ENCODE peak calls at places on chromosomes 16 and 17, in seven cellular contexts. G is naive thymus-derived CD4-positive, alpha-beta T cell; J is MM.1S; B is vagina; P is OCI-LY7; A is A549; F is GM23338. M is an unnamed sample.

GRCh38 chr16:15653227-15653626 is 3.2 kb downstream of the NDE1 start:
- DNase-seq in A (no peak), G (no peak), B (no peak), J (no peak), P (no peak), F (no peak), M (no peak)

GRCh38 chr16:8530756-8531155 is 59.6 kb downstream of the TMEM114 start:
- DNase-seq in P (no peak), J (no peak), G (no peak), F (no peak), A (no peak), B (no peak), M (no peak)

GRCh38 chr17:56499799-56500388 is 93.6 kb upstream of the NOG start:
- DNase-seq in G (peak), J (peak), B (no peak), F (peak), P (peak), A (no peak), M (no peak)

GRCh38 chr16:14616280-14616679 is 13.8 kb downstream of the PARN start:
- DNase-seq in A (no peak), G (no peak), P (no peak), F (no peak), J (no peak), B (no peak), M (no peak)

GRCh38 chr17:4342535-4342934 is 23.9 kb downstream of the UBE2G1 start:
- DNase-seq in P (no peak), G (no peak), F (no peak), J (no peak), A (no peak), B (no peak), M (no peak)

GRCh38 chr16:55189975-55190636 is 133.9 kb upstream of the IRX6 start:
- DNase-seq in G (no peak), F (peak), J (no peak), B (no peak), P (no peak), A (no peak), M (no peak)

GRCh38 chr16:23025692-23026305 is 123.5 kb downstream of the USP31 start:
- DNase-seq in B (peak), J (no peak), G (no peak), F (no peak), P (no peak), A (no peak), M (no peak)

GRCh38 chr17:73998246-73999220 is 204.9 kb upstream of the RPL38 start:
- DNase-seq in B (no peak), P (peak), F (peak), A (peak), G (peak), J (peak), M (no peak)

GRCh38 chr16:25079637-25080375 is 31.7 kb upstream of the LCMT1 start:
- DNase-seq in J (no peak), A (no peak), G (no peak), P (no peak), B (no peak), F (no peak), M (no peak)

GRCh38 chr17:36628576-36628975 is 27.2 kb downstream of the MRM1 start:
- DNase-seq in B (no peak), F (no peak), P (no peak), J (no peak), G (no peak), A (no peak), M (no peak)

GRCh38 chr17:38741853-38742421 is 6.2 kb downstream of the PCGF2 start:
- DNase-seq in F (no peak), G (no peak), P (no peak), B (no peak), J (no peak), A (no peak), M (no peak)

GRCh38 chr16:67326472-67327309 is at the start of the genes KCTD19 and LRRC36:
- DNase-seq in G (peak), A (peak), J (no peak), B (no peak), P (no peak), F (peak), M (no peak)

GRCh38 chr16:88208112-88208511 is 174.6 kb upstream of the ZNF469 start:
- DNase-seq in J (no peak), G (no peak), B (no peak), A (no peak), P (no peak), F (no peak), M (no peak)

GRCh38 chr17:62916684-62917571 is 49.1 kb upstream of the TANC2 start:
- DNase-seq in G (no peak), B (no peak), J (no peak), F (no peak), P (no peak), A (no peak), M (no peak)

GRCh38 chr16:3235856-3236669 is 1.1 kb upstream of the ZNF200 start:
- DNase-seq in F (peak), G (peak), A (no peak), B (no peak), P (no peak), J (no peak), M (no peak)

GRCh38 chr16:67652578-67653130 is 7.4 kb downstream of the ACD start:
- DNase-seq in F (peak), A (peak), G (no peak), J (no peak), B (no peak), P (no peak), M (no peak)

GRCh38 chr17:44187131-44187899 is 543 bp downstream of the TMUB2 start:
- DNase-seq in A (no peak), G (peak), F (peak), B (no peak), P (no peak), J (peak), M (no peak)

GRCh38 chr16:60206511-60206910 is 1472.4 kb upstream of the GOT2 start:
- DNase-seq in A (no peak), B (no peak), J (no peak), P (no peak), G (no peak), F (peak), M (no peak)

GRCh38 chr17:78367193-78367592 is 7.3 kb upstream of the SOCS3 start:
- DNase-seq in P (no peak), G (no peak), A (no peak), B (no peak), J (no peak), F (no peak), M (no peak)

GRCh38 chr17:39144414-39144813 is 7.0 kb downstream of the PLXDC1 start:
- DNase-seq in G (no peak), J (no peak), A (no peak), F (no peak), P (no peak), B (no peak), M (no peak)

GRCh38 chr17:66690166-66690565 is 144.8 kb upstream of the CACNG5 start:
- DNase-seq in B (peak), J (no peak), P (no peak), F (no peak), A (no peak), G (no peak), M (peak)
- H3K4me3 ChIP-seq in B (no peak), J (no peak), P (no peak), F (no peak), A (no peak), G (no peak), M (no peak)

GRCh38 chr17:17943281-17943984 is 28.8 kb downstream of the TOM1L2 start:
- DNase-seq in F (peak), P (peak), J (no peak), A (no peak), G (no peak), B (no peak), M (no peak)

GRCh38 chr17:17944743-17945142 is 27.5 kb downstream of the TOM1L2 start:
- DNase-seq in A (no peak), G (no peak), J (no peak), B (no peak), P (no peak), F (no peak), M (no peak)

GRCh38 chr17:17941015-17941414 is 31.2 kb downstream of the TOM1L2 start:
- DNase-seq in G (no peak), A (no peak), B (no peak), J (no peak), P (no peak), F (no peak), M (no peak)

GRCh38 chr17:17944253-17944652 is 27.9 kb downstream of the TOM1L2 start:
- DNase-seq in A (no peak), P (no peak), B (no peak), G (no peak), J (no peak), F (no peak), M (no peak)

GRCh38 chr17:17942846-17943245 is 29.4 kb downstream of the TOM1L2 start:
- DNase-seq in P (no peak), J (no peak), F (no peak), A (no peak), B (no peak), G (no peak), M (no peak)
- H3K27ac ChIP-seq in P (no peak), J (no peak), F (peak), A (peak), B (peak), G (no peak), M (peak)

DNA sequence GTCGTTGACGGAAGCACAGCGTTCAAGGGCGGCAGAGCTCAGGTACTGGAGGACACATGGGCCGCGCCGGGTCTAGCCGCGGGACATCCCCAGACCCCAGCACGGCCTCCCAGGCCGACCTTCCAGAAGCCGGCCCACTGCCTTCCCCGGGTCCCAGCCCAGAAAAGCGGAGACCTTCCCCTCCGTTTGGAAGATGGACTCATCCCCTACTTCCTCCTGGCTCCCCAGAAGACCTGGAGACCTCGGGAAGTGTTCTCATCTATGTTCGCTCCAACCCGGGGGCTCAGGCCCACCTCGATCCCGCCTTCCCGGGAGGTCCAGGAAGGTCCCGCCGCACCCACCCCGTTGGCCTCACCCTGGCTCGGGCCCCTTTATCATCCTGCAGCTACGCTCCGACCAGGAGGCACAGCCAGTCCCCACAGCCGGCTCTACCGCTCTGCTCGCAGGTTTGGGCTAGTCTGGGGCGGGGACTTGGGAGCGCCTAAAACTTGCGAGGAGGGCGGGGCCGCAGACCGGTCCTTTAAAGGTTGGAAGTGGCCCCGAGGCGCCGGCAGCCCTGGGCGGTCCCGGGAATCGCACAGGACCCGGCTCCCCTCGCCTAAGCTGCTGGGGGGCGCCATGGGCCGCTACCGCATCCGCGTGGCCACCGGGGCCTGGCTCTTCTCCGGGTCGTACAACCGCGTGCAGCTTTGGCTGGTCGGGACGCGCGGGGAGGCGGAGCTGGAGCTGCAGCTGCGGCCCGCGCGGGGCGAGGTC is at the start of gene ALOX12:
- DNase-seq in F (peak), B (no peak), J (no peak), A (no peak), G (no peak), P (no peak), M (no peak)
- H3K4me3 ChIP-seq in F (peak), B (peak), J (no peak), A (no peak), G (no peak), P (no peak), M (peak)

GRCh38 chr17:30113213-30113612 is 3.4 kb upstream of the NSRP1 start:
- DNase-seq in P (no peak), B (no peak), J (peak), F (no peak), A (no peak), G (no peak), M (no peak)
- H3K27ac ChIP-seq in P (no peak), B (no peak), J (peak), F (no peak), A (no peak), G (no peak), M (no peak)

DNA sequence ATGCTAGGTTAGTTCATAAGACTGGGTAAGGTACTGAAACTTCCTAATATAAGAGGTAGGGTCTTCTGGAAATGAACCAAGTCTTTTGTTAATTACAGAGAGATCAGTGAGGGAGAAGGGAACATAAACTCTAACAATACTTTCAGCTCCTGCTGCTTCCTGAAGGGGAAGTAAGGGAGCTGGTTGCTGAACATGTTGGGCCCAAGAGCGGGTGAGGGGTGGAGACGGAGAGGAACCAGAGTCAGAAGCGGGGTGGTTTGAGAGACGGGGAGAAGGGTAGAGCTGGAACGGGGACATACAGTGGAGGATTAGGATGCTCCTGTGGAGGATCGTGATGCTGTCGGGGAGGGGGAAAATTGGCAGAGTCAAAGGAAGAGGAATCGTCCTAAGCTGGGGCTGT is 11.5 kb upstream of the ZNF747 start:
- DNase-seq in B (no peak), F (no peak), A (no peak), P (no peak), J (no peak), G (no peak), M (no peak)
- H3K4me3 ChIP-seq in B (no peak), F (no peak), A (no peak), P (no peak), J (no peak), G (no peak), M (no peak)

GRCh38 chr17:58365185-58365979 is 13.4 kb upstream of the SUPT4H1 start:
- DNase-seq in B (no peak), J (no peak), G (no peak), P (no peak), F (no peak), A (no peak), M (no peak)
- H3K27ac ChIP-seq in B (peak), J (peak), G (no peak), P (peak), F (no peak), A (no peak), M (no peak)

DNA sequence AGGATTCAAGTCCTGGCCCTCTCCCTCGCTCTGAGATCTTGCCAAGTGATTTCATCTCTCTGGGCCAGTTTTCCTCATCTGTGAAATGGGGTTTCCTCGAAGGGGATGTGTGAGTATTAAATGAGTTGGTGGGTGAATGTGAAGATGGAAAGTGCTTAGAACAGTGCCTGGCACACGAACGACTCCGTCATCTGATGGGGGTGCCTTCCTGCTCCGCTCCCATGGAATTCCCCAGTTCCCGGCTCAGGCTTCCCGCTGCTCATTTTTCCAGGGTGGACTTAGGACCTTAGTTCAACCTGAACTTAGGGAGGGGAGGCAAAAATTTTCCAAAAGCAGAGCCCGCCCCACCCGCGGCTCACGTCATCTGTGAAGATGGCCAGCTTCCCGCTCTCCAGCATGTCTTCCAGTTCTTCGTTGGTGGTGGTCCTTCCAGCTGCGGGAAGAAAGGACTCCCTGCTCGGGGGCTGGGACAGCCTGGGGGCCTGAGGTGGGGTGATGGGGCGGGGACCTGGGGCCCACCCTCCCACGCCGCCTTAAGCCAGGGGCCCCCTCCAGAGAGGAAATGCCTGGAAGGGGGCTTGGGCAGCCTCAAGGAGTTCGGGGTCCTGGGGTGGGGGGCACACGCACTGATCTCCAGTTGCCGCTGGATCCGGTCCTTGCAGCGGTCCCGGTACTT is 11.5 kb downstream of the HSD3B7 start:
- DNase-seq in A (peak), B (no peak), P (peak), F (peak), G (no peak), J (no peak), M (no peak)
- H3K4me3 ChIP-seq in A (peak), B (peak), P (peak), F (peak), G (peak), J (peak), M (peak)

GRCh38 chr16:74623846-74624245 is 16.9 kb upstream of the GLG1 start:
- DNase-seq in P (no peak), A (no peak), F (no peak), G (no peak), B (no peak), J (no peak), M (no peak)
- H3K27ac ChIP-seq in P (no peak), A (no peak), F (no peak), G (no peak), B (no peak), J (no peak), M (no peak)

GRCh38 chr16:84617068-84617630 is 729 bp downstream of the COTL1 start:
- DNase-seq in F (no peak), A (no peak), P (peak), G (peak), J (no peak), B (no peak), M (no peak)

GRCh38 chr16:84619103-84619460 is 1.2 kb upstream of the COTL1 start:
- DNase-seq in J (no peak), P (no peak), B (no peak), F (no peak), G (no peak), A (no peak), M (no peak)

GRCh38 chr16:84616515-84616914 is 1.4 kb downstream of the COTL1 start:
- DNase-seq in B (no peak), J (no peak), A (no peak), F (no peak), P (peak), G (peak), M (no peak)

GRCh38 chr16:84617631-84618427 is at the start of gene COTL1:
- DNase-seq in J (peak), A (peak), F (peak), B (no peak), P (peak), G (peak), M (peak)

GRCh38 chr16:84618428-84619102 is 687 bp upstream of the COTL1 start:
- DNase-seq in A (peak), P (no peak), J (no peak), F (peak), G (no peak), B (no peak), M (peak)
- H3K4me3 ChIP-seq in A (peak), P (peak), J (no peak), F (peak), G (no peak), B (peak), M (peak)

GRCh38 chr16:89973235-89973634 is 24.7 kb downstream of the DEF8 start:
- DNase-seq in A (no peak), F (no peak), G (no peak), P (no peak), J (no peak), B (no peak), M (no peak)
- H3K27ac ChIP-seq in A (peak), F (peak), G (peak), P (peak), J (peak), B (peak), M (peak)